ENCODE peak calls at places on chromosomes 7 and 10, in six cellular contexts. Z, U, M, P, K and D are unnamed samples.

GRCh38 chr7:22675917-22676343 is 51.1 kb upstream of the IL6 start:
- DNase-seq in Z (no peak), P (no peak), M (no peak), U (no peak), K (no peak), D (no peak)

GRCh38 chr7:38629621-38630020 is 1.6 kb downstream of the AMPH start:
- DNase-seq in U (peak; percentile 67), K (no peak), M (no peak), P (no peak), Z (no peak), D (no peak)

GRCh38 chr10:49254556-49255318 is 44.2 kb upstream of the C10orf71 start:
- DNase-seq in M (no peak), U (no peak), P (no peak), K (no peak), Z (no peak), D (peak; percentile 11)

GRCh38 chr7:4682621-4683042 is 537 bp downstream of the FOXK1 start:
- DNase-seq in U (peak; percentile 48), Z (peak; percentile 67), K (peak; percentile 50), M (no peak), P (no peak), D (peak; percentile 9)

GRCh38 chr10:29239569-29240472 is 49.0 kb upstream of the LYZL1 start:
- DNase-seq in U (peak; percentile 15), M (peak; percentile 13), Z (no peak), K (peak; percentile 38), P (no peak), D (peak; percentile 56)

GRCh38 chr10:5698062-5698461 is 13.4 kb downstream of the TASOR2 start:
- DNase-seq in Z (no peak), M (no peak), U (no peak), K (no peak), P (no peak), D (no peak)

GRCh38 chr10:70751991-70752390 is 33.2 kb downstream of the TBATA start:
- DNase-seq in K (no peak), U (no peak), Z (no peak), M (no peak), P (no peak), D (no peak)

GRCh38 chr7:40716052-40716451 is 581.2 kb downstream of the SUGCT start:
- DNase-seq in Z (no peak), M (no peak), U (no peak), K (no peak), P (no peak), D (no peak)

GRCh38 chr7:118477026-118477425 is 252.5 kb downstream of the ANKRD7 start:
- DNase-seq in K (no peak), U (no peak), M (no peak), Z (no peak), P (no peak), D (no peak)

GRCh38 chr7:32937344-32938174 is 19.7 kb upstream of the FKBP9 start:
- DNase-seq in U (no peak), P (peak; percentile 63), Z (peak; percentile 57), M (no peak), K (no peak), D (no peak)

GRCh38 chr10:128051548-128051947 is 74.7 kb downstream of the MKI67 start:
- DNase-seq in K (no peak), Z (no peak), P (no peak), U (no peak), M (no peak), D (no peak)

GRCh38 chr10:71045188-71045841 is 156.9 kb upstream of the PCBD1 start:
- DNase-seq in P (peak; percentile 12), U (no peak), M (no peak), K (no peak), Z (no peak), D (no peak)

GRCh38 chr10:47414752-47415519 is 30.8 kb upstream of the ZNF488 start:
- DNase-seq in U (no peak), P (no peak), Z (peak; percentile 21), K (no peak), M (no peak), D (no peak)

GRCh38 chr7:23000597-23001360 is 13.2 kb downstream of the HYCC1 start:
- DNase-seq in U (no peak), M (no peak), K (no peak), P (no peak), Z (no peak), D (no peak)

GRCh38 chr7:20441886-20442505 is 111.3 kb downstream of the ITGB8 start:
- DNase-seq in Z (no peak), P (no peak), K (no peak), U (no peak), M (no peak), D (no peak)

GRCh38 chr7:43554423-43554822 is 28.5 kb upstream of the STK17A start:
- DNase-seq in Z (no peak), P (no peak), K (no peak), U (no peak), M (no peak), D (no peak)

GRCh38 chr7:1696671-1697498 is 26.8 kb downstream of the ELFN1 start:
- DNase-seq in K (no peak), P (no peak), M (no peak), Z (no peak), U (peak; percentile 6), D (peak; percentile 1)

GRCh38 chr10:119375574-119376265 is 166.8 kb downstream of the RGS10 start:
- DNase-seq in U (peak; percentile 50), Z (no peak), K (no peak), P (peak; percentile 54), M (no peak), D (no peak)

GRCh38 chr10:130127612-130128607 is 8.3 kb upstream of the GLRX3 start:
- DNase-seq in P (peak; percentile 49), K (peak; percentile 80), Z (no peak), U (peak; percentile 68), M (peak; percentile 85), D (peak; percentile 65)

GRCh38 chr10:23024002-23024401 is 71.4 kb upstream of the MSRB2 start:
- DNase-seq in K (no peak), Z (no peak), P (no peak), M (no peak), U (no peak), D (no peak)

GRCh38 chr10:75398238-75398629 is 3.3 kb downstream of the ZNF503 start:
- DNase-seq in P (no peak), K (no peak), M (no peak), Z (no peak), U (no peak), D (no peak)

GRCh38 chr7:125065546-125065945 is 135.9 kb upstream of the POT1 start:
- DNase-seq in U (no peak), M (no peak), P (no peak), Z (no peak), K (no peak), D (no peak)

GRCh38 chr7:151312356-151312755 is 29.3 kb upstream of the NUB1 start:
- DNase-seq in K (peak; percentile 1), M (no peak), Z (no peak), P (no peak), U (no peak), D (no peak)

GRCh38 chr7:106911959-106912358 is 46.9 kb downstream of the PIK3CG start:
- DNase-seq in U (no peak), K (no peak), Z (no peak), P (no peak), M (no peak), D (no peak)

GRCh38 chr7:5679741-5680473 is 101.6 kb downstream of the RNF216 start:
- DNase-seq in M (no peak), P (no peak), Z (no peak), U (no peak), K (peak; percentile 72), D (no peak)

GRCh38 chr7:30206942-30207341 is 72.2 kb downstream of the MTURN start:
- DNase-seq in M (no peak), K (no peak), U (no peak), P (no peak), Z (no peak), D (no peak)

GRCh38 chr10:72812798-72813430 is 80.6 kb upstream of the OIT3 start:
- DNase-seq in U (no peak), P (no peak), K (no peak), Z (no peak), M (peak; percentile 74), D (no peak)

GRCh38 chr10:13877154-13877909 is 290.6 kb downstream of the PRPF18 start:
- DNase-seq in M (no peak), U (no peak), K (no peak), Z (no peak), P (peak; percentile 57), D (no peak)

GRCh38 chr10:1402016-1402820 is 335.1 kb downstream of the ADARB2 start:
- DNase-seq in M (no peak), P (no peak), K (no peak), Z (no peak), U (no peak), D (peak; percentile 1)

GRCh38 chr7:71267734-71268133 is 135.8 kb downstream of the GALNT17 start:
- DNase-seq in P (no peak), M (no peak), Z (no peak), K (no peak), U (no peak), D (no peak)
- TF ChIP-seq CTCF in P (no peak), M (no peak), Z (no peak), K (no peak), U (no peak), D (no peak)

GRCh38 chr7:28868700-28869099 is 89.4 kb downstream of the TRIL start:
- DNase-seq in U (no peak), P (no peak), Z (no peak), K (no peak), M (no peak), D (no peak)
- TF ChIP-seq CTCF in U (no peak), P (no peak), Z (no peak), K (no peak), M (no peak), D (no peak)

DNA sequence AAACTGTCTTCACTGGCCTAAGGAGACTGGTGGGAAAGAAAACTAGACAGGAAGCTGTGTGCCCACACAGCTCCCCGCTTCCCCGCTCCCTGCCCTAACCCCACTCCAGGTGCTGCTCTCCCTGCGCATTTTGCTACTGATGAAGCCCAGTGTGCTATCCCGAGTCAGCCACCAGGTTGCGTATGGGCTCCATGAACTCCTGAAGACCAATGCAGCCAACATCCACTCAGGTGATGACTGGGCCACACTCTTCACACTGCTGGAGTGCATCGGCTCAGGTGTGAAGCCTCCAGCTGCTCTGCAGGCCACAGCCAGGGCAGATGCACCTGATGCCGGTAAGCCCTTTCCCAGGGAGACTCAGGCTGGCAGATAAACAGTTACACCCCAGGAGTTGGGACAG is 20.3 kb upstream of the NFKB2 start:
- DNase-seq in K (no peak), U (peak; percentile 42), Z (no peak), M (no peak), P (no peak), D (no peak)
- TF ChIP-seq CTCF in K (no peak), U (peak; percentile 42), Z (no peak), M (no peak), P (no peak), D (no peak)

DNA sequence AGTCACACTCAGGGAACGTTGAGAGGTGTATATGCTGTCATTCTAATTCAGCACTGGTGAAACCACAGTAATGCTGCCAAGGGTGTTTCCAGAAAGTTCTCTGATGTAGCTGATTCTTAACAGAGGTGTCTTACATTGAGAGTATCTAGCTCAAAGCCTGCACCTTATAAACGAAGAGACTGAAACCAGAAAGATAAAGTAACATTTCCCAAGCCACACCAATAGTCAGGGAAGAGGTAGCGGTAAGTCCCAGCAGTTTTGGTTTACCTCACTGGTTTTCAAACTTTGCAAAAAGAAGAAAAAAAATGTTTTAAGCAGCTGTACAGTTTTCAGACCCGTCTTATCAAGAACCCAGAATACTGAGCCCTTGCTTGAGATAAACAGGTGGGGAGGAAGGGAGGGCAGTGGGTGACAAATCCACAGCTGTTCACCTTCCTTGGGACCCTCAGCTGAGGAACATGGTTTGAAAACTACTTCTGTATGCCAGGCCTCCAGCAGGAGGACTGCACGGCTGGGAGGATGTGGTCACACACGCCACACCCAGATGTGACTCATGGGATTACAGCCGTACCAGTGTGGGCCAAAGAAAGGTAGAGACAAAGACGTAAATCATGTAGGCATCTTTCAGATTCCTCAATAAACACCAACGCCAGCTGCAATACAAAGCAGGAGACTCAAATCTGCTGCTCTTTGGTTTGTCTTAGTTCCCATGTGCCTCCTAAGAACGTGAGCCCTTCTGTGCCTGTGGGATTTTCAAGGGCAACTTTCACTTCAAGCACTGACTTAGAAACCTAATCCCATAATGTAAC is 64.0 kb upstream of the GSDME start:
- DNase-seq in P (peak; percentile 30), M (peak; percentile 98), K (peak; percentile 68), U (no peak), Z (no peak), D (no peak)
- TF ChIP-seq CTCF in P (no peak), M (no peak), K (no peak), U (no peak), Z (peak; percentile 31), D (no peak)